ENCODE peak calls at places on chromosome 7, in five cellular contexts. M is astrocyte of the spinal cord, F is HFF-Myc, D is AG09309, C is SJCRH30. J is an unnamed sample.

GRCh38 chr7:79506481-79506880 is 53.0 kb upstream of the MAGI2 start:
- DNase-seq in M (peak; percentile 33), F (no peak), D (no peak), C (peak; percentile 27), J (no peak)

GRCh38 chr7:102222445-102222844 is 64.2 kb upstream of the SH2B2 start:
- DNase-seq in M (peak; percentile 59), F (no peak), D (no peak), C (no peak), J (no peak)

GRCh38 chr7:74174606-74175082 is 488 bp downstream of the EIF4H start:
- DNase-seq in M (peak; percentile 45), F (no peak), D (peak; percentile 4), C (peak; percentile 61), J (no peak)

GRCh38 chr7:77727936-77728701 is 31.9 kb downstream of the RSBN1L start:
- DNase-seq in M (peak; percentile 38), F (peak; percentile 51), D (no peak), C (peak; percentile 65), J (peak; percentile 18)

GRCh38 chr7:117004899-117005298 is 51.6 kb downstream of the ST7 start:
- DNase-seq in M (peak; percentile 42), F (no peak), D (no peak), C (no peak), J (no peak)

GRCh38 chr7:32347244-32347828 is 142.8 kb downstream of the LSM5 start:
- DNase-seq in M (peak; percentile 4), F (no peak), D (no peak), C (peak; percentile 44), J (no peak)

GRCh38 chr7:105161366-105161765 is 147.4 kb downstream of the KMT2E start:
- DNase-seq in M (no peak), F (no peak), D (no peak), C (no peak), J (no peak)

GRCh38 chr7:100563809-100564400 is 9.8 kb downstream of the SAP25 start:
- DNase-seq in M (peak; percentile 59), F (no peak), D (peak; percentile 16), C (peak; percentile 88), J (no peak)

GRCh38 chr7:44678096-44678467 is 70.6 kb upstream of the ZMIZ2 start:
- DNase-seq in M (no peak), F (no peak), D (peak; percentile 16), C (no peak), J (no peak)

GRCh38 chr7:32809871-32810270 is 81.7 kb downstream of the KBTBD2 start:
- DNase-seq in M (no peak), F (no peak), D (no peak), C (no peak), J (no peak)

GRCh38 chr7:16412535-16413247 is 8.6 kb downstream of the CRPPA start:
- DNase-seq in M (no peak), F (no peak), D (no peak), C (no peak), J (no peak)

GRCh38 chr7:68321076-68321639 is 1277.1 kb upstream of the AUTS2 start:
- DNase-seq in M (no peak), F (no peak), D (no peak), C (peak; percentile 69), J (peak; percentile 74)

GRCh38 chr7:115731796-115732471 is 298.6 kb downstream of the TFEC start:
- DNase-seq in M (no peak), F (no peak), D (no peak), C (no peak), J (no peak)

GRCh38 chr7:40987571-40987970 is 715.3 kb downstream of the INHBA start:
- DNase-seq in M (no peak), F (no peak), D (no peak), C (no peak), J (no peak)

GRCh38 chr7:96973986-96974385 is 31.4 kb upstream of the DLX6 start:
- DNase-seq in M (peak; percentile 64), F (no peak), D (no peak), C (no peak), J (no peak)

GRCh38 chr7:42010751-42011150 is 226.3 kb downstream of the GLI3 start:
- DNase-seq in M (no peak), F (no peak), D (peak; percentile 7), C (no peak), J (no peak)

GRCh38 chr7:144437370-144438191 is 34.1 kb upstream of the NOBOX start:
- DNase-seq in M (peak; percentile 64), F (peak; percentile 39), D (peak; percentile 14), C (peak; percentile 60), J (peak; percentile 52)

GRCh38 chr7:104272767-104273384 is 55.5 kb upstream of the LHFPL3 start:
- DNase-seq in M (peak; percentile 49), F (peak; percentile 15), D (peak; percentile 17), C (peak; percentile 47), J (no peak)

GRCh38 chr7:77537136-77537594 is at the start of gene PTPN12:
- DNase-seq in M (no peak), F (peak; percentile 6), D (no peak), C (no peak), J (no peak)

GRCh38 chr7:138226001-138226476 is 149.8 kb downstream of the AKR1D1 start:
- DNase-seq in M (peak; percentile 82), F (no peak), D (no peak), C (peak; percentile 59), J (no peak)

GRCh38 chr7:27198138-27198841 is 1.6 kb downstream of the HOXA13 start:
- DNase-seq in M (no peak), F (no peak), D (no peak), C (no peak), J (no peak)

GRCh38 chr7:27194641-27195379 is 5.1 kb downstream of the HOXA13 start:
- DNase-seq in M (no peak), F (no peak), D (no peak), C (no peak), J (no peak)

GRCh38 chr7:27196287-27196739 is 3.6 kb downstream of the HOXA13 start:
- DNase-seq in M (peak; percentile 74), F (no peak), D (no peak), C (peak; percentile 88), J (peak; percentile 10)

GRCh38 chr7:27198871-27199801 is 755 bp downstream of the HOXA13 start:
- DNase-seq in M (no peak), F (no peak), D (no peak), C (peak; percentile 52), J (no peak)

GRCh38 chr7:27197137-27198042 is 2.5 kb downstream of the HOXA13 start:
- DNase-seq in M (no peak), F (no peak), D (no peak), C (no peak), J (no peak)
- H3K4me3 ChIP-seq in M (no peak overlapping the region), F (peak overlapping the region; percentile 83), D (peak overlapping the region; percentile 79), C (no peak overlapping the region), J (no peak overlapping the region)

GRCh38 chr7:135167360-135167759 is 3.1 kb downstream of the CYREN start:
- DNase-seq in M (no peak), F (no peak), D (no peak), C (no peak), J (no peak)
- H3K4me3 ChIP-seq in M (no peak overlapping the region), F (no peak overlapping the region), D (no peak overlapping the region), C (no peak overlapping the region), J (no peak overlapping the region)

DNA sequence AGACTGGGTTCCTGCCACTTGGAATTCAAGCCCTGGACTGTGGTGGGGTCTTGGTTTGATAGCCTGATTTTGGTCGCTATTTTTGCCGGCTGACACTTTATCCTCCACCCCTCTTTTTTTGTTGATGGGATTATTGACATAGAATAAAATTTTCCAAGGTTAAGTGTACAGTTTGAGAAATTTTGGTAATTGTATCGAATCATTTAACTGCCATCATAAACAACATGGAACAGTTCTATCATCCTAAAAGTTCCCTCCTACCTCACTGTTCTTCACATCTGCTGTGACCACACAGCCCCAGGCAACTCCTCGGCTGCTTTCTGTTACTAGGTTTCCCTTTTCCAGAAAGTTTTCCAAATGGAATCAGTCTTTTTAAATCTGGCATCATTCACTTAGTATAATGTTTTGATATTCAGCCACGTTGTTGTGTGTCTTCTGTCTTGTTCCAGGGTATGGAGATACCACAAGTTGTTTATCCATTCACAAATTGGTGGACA is 50.6 kb upstream of the STEAP1B start:
- DNase-seq in M (no peak), F (no peak), D (no peak), C (no peak), J (no peak)
- H3K4me3 ChIP-seq in M (no peak overlapping the region), F (no peak overlapping the region), D (peak overlapping the region; percentile 52), C (no peak overlapping the region), J (peak overlapping the region; percentile 56)

GRCh38 chr7:98618786-98619185 is 1.7 kb downstream of the NPTX2 start:
- DNase-seq in M (no peak), F (no peak), D (no peak), C (no peak), J (peak; percentile 64)
- H3K4me3 ChIP-seq in M (no peak overlapping the region), F (no peak overlapping the region), D (no peak overlapping the region), C (no peak overlapping the region), J (peak overlapping the region; percentile 7)

DNA sequence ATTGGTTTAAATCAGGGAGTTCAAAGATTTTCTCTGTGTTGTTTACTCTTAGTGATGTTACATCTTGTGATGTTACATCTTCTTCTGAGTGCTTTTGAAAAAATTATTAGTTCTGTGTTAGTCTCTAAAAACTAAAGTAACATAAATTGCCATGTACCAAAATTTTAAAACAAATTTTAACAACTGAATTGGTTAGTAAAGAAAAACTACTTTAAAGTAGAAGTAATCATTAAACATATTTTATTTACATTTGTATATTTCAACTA is 5.2 kb upstream of the IGF2BP3 start:
- DNase-seq in M (no peak), F (no peak), D (no peak), C (no peak), J (no peak)
- H3K4me3 ChIP-seq in M (no peak overlapping the region), F (no peak overlapping the region), D (no peak overlapping the region), C (peak overlapping the region; percentile 87), J (peak overlapping the region; percentile 85)